ENCODE peak calls at places on chromosome 9, in nine cellular contexts. One of them, this sample, is unnamed.

GRCh38 chr9:114805670-114806551 is at the start of gene TNFSF15:
- DNase-seq in OCI-LY7: peak; percentile 50
- DNase-seq in cardiac muscle cell: no peak
- DNase-seq in stomach: peak; percentile 71
- DNase-seq in H9: peak; percentile 74
- DNase-seq in mucosa of descending colon: peak; percentile 72
- DNase-seq in testis: no peak
- DNase-seq in thoracic aorta: no peak
- DNase-seq in dorsolateral prefrontal cortex: no peak
- DNase-seq in this sample: no peak

GRCh38 chr9:8183618-8184017 is 384.0 kb upstream of the DMAC1 start:
- DNase-seq in OCI-LY7: no peak
- DNase-seq in cardiac muscle cell: no peak
- DNase-seq in stomach: no peak
- DNase-seq in H9: no peak
- DNase-seq in mucosa of descending colon: no peak
- DNase-seq in testis: no peak
- DNase-seq in thoracic aorta: no peak
- DNase-seq in dorsolateral prefrontal cortex: no peak
- DNase-seq in this sample: no peak

GRCh38 chr9:118563677-118564076 is 805.6 kb downstream of the BRINP1 start:
- DNase-seq in OCI-LY7: no peak
- DNase-seq in cardiac muscle cell: no peak
- DNase-seq in stomach: no peak
- DNase-seq in H9: no peak
- DNase-seq in mucosa of descending colon: no peak
- DNase-seq in testis: no peak
- DNase-seq in thoracic aorta: no peak
- DNase-seq in dorsolateral prefrontal cortex: no peak
- DNase-seq in this sample: no peak

GRCh38 chr9:73701415-73702057 is 549.9 kb downstream of the ANXA1 start:
- DNase-seq in OCI-LY7: no peak
- DNase-seq in cardiac muscle cell: no peak
- DNase-seq in stomach: no peak
- DNase-seq in H9: no peak
- DNase-seq in mucosa of descending colon: no peak
- DNase-seq in testis: no peak
- DNase-seq in thoracic aorta: no peak
- DNase-seq in dorsolateral prefrontal cortex: no peak
- DNase-seq in this sample: no peak

GRCh38 chr9:28999057-28999456 is 1425.8 kb upstream of the C9orf72 start:
- DNase-seq in OCI-LY7: no peak
- DNase-seq in cardiac muscle cell: no peak
- DNase-seq in stomach: no peak
- DNase-seq in H9: no peak
- DNase-seq in mucosa of descending colon: no peak
- DNase-seq in testis: no peak
- DNase-seq in thoracic aorta: no peak
- DNase-seq in dorsolateral prefrontal cortex: no peak
- DNase-seq in this sample: no peak

GRCh38 chr9:138051586-138052321 is 174.2 kb downstream of the CACNA1B start:
- DNase-seq in OCI-LY7: no peak
- DNase-seq in cardiac muscle cell: no peak
- DNase-seq in stomach: peak; percentile 5
- DNase-seq in H9: no peak
- DNase-seq in mucosa of descending colon: no peak
- DNase-seq in testis: peak; percentile 4
- DNase-seq in thoracic aorta: no peak
- DNase-seq in dorsolateral prefrontal cortex: peak; percentile 27
- DNase-seq in this sample: no peak

GRCh38 chr9:74173284-74173683 is 323.9 kb upstream of the RORB start:
- DNase-seq in OCI-LY7: no peak
- DNase-seq in cardiac muscle cell: no peak
- DNase-seq in stomach: no peak
- DNase-seq in H9: no peak
- DNase-seq in mucosa of descending colon: no peak
- DNase-seq in testis: no peak
- DNase-seq in thoracic aorta: no peak
- DNase-seq in dorsolateral prefrontal cortex: no peak
- DNase-seq in this sample: no peak

GRCh38 chr9:130336027-130336595 is 70.6 kb downstream of the HMCN2 start:
- DNase-seq in OCI-LY7: no peak
- DNase-seq in cardiac muscle cell: no peak
- DNase-seq in stomach: no peak
- DNase-seq in H9: no peak
- DNase-seq in mucosa of descending colon: no peak
- DNase-seq in testis: no peak
- DNase-seq in thoracic aorta: no peak
- DNase-seq in dorsolateral prefrontal cortex: no peak
- DNase-seq in this sample: no peak

GRCh38 chr9:129125478-129125877 is 14.3 kb downstream of the PTPA start:
- DNase-seq in OCI-LY7: no peak
- DNase-seq in cardiac muscle cell: peak; percentile 92
- DNase-seq in stomach: no peak
- DNase-seq in H9: no peak
- DNase-seq in mucosa of descending colon: no peak
- DNase-seq in testis: no peak
- DNase-seq in thoracic aorta: no peak
- DNase-seq in dorsolateral prefrontal cortex: no peak
- DNase-seq in this sample: no peak

DNA sequence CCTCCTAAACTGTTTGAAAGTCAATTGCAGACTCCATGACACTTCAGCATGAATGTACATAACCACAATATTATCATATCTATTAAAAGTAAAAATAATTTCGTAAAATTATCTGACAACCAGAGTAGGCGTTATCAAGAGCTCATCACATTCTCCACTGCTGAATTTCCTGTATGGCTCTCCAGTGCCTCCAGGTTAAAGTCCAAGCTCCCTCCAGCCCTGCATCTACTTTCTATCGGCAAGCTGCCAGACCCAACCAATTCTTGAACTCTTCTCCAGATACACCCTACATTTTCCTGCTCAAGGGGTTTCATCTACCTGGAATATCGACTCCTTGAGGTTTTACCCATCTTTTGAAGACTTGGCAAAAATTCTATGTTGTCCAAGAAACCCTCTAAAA is 74.5 kb upstream of the TBC1D2 start:
- DNase-seq in OCI-LY7: no peak
- DNase-seq in cardiac muscle cell: no peak
- DNase-seq in stomach: no peak
- DNase-seq in H9: no peak
- DNase-seq in mucosa of descending colon: no peak
- DNase-seq in testis: no peak
- DNase-seq in thoracic aorta: no peak
- DNase-seq in dorsolateral prefrontal cortex: no peak
- DNase-seq in this sample: no peak
- TF ChIP-seq CTCF in OCI-LY7: no peak
- TF ChIP-seq CTCF in cardiac muscle cell: no peak
- TF ChIP-seq CTCF in stomach: no peak
- TF ChIP-seq CTCF in H9: no peak
- TF ChIP-seq CTCF in mucosa of descending colon: no peak
- TF ChIP-seq CTCF in testis: no peak
- TF ChIP-seq CTCF in thoracic aorta: no peak
- TF ChIP-seq CTCF in dorsolateral prefrontal cortex: no peak
- TF ChIP-seq CTCF in this sample: no peak

GRCh38 chr9:89225587-89225986 is 47.0 kb upstream of the SHC3 start:
- DNase-seq in OCI-LY7: no peak
- DNase-seq in cardiac muscle cell: peak; percentile 53
- DNase-seq in stomach: no peak
- DNase-seq in H9: no peak
- DNase-seq in mucosa of descending colon: no peak
- DNase-seq in testis: no peak
- DNase-seq in thoracic aorta: no peak
- DNase-seq in dorsolateral prefrontal cortex: no peak
- DNase-seq in this sample: no peak
- TF ChIP-seq CTCF in OCI-LY7: no peak
- TF ChIP-seq CTCF in cardiac muscle cell: peak; percentile 26
- TF ChIP-seq CTCF in stomach: no peak
- TF ChIP-seq CTCF in H9: no peak
- TF ChIP-seq CTCF in mucosa of descending colon: no peak
- TF ChIP-seq CTCF in testis: no peak
- TF ChIP-seq CTCF in thoracic aorta: no peak
- TF ChIP-seq CTCF in dorsolateral prefrontal cortex: no peak
- TF ChIP-seq CTCF in this sample: no peak

GRCh38 chr9:124054671-124055212 is 43.2 kb downstream of the LHX2 start:
- DNase-seq in OCI-LY7: no peak
- DNase-seq in cardiac muscle cell: peak; percentile 96
- DNase-seq in stomach: no peak
- DNase-seq in H9: no peak
- DNase-seq in mucosa of descending colon: no peak
- DNase-seq in testis: no peak
- DNase-seq in thoracic aorta: no peak
- DNase-seq in dorsolateral prefrontal cortex: no peak
- DNase-seq in this sample: no peak
- TF ChIP-seq CTCF in OCI-LY7: no peak
- TF ChIP-seq CTCF in cardiac muscle cell: peak; percentile 30
- TF ChIP-seq CTCF in stomach: no peak
- TF ChIP-seq CTCF in H9: no peak
- TF ChIP-seq CTCF in mucosa of descending colon: no peak
- TF ChIP-seq CTCF in testis: no peak
- TF ChIP-seq CTCF in thoracic aorta: no peak
- TF ChIP-seq CTCF in dorsolateral prefrontal cortex: no peak
- TF ChIP-seq CTCF in this sample: no peak

GRCh38 chr9:136784249-136784996 is 6.7 kb upstream of the TMEM141 start:
- DNase-seq in OCI-LY7: peak; percentile 59
- DNase-seq in cardiac muscle cell: peak; percentile 46
- DNase-seq in stomach: no peak
- DNase-seq in H9: no peak
- DNase-seq in mucosa of descending colon: peak; percentile 17
- DNase-seq in testis: no peak
- DNase-seq in thoracic aorta: no peak
- DNase-seq in dorsolateral prefrontal cortex: no peak
- DNase-seq in this sample: peak; percentile 50
- TF ChIP-seq CTCF in OCI-LY7: peak; percentile 75
- TF ChIP-seq CTCF in cardiac muscle cell: peak; percentile 19
- TF ChIP-seq CTCF in stomach: peak; percentile 40
- TF ChIP-seq CTCF in H9: peak; percentile 63
- TF ChIP-seq CTCF in mucosa of descending colon: peak; percentile 28
- TF ChIP-seq CTCF in testis: peak; percentile 63
- TF ChIP-seq CTCF in thoracic aorta: peak; percentile 53
- TF ChIP-seq CTCF in dorsolateral prefrontal cortex: peak; percentile 70
- TF ChIP-seq CTCF in this sample: peak; percentile 54

DNA sequence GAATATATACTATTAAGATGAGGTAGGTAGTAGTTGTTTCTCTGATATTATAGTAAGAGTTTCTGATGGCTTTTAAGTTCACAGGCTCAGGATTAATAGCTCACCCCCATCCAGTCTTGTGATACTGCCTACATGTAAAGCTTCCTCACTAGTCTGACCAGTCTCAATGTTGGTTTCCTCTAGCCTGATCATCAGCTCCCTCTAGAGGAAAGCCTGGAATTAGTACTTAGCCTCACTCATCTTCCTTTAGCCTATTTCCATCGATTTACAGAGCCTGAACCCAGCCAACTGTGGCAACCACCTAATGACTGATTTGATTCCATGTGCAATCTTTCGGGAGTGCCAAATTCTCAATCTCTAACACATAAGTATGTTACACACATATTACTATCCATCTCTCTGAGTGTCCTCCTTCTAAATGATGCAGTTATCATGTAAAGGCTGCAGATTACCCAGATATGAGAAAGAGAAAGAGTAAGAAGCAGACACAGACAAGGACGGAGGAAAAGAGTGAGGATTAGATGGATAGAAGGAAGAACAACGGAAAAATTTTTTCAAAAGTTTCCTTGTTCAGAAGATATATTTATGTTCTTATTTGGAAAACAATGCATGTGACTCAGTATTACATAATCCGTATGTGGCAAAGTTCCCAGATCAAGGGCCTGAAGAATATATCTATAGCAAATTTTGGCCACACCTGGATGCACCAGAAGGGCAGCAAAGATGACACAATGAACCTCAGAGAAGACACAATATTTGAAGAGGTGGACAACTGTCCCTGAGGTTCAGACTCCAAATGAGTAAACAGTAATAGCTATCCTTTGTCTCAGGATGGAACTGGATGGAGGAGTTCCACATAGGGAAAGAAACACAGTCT is 333.7 kb downstream of the ELAVL2 start:
- DNase-seq in OCI-LY7: peak; percentile 37
- DNase-seq in cardiac muscle cell: peak; percentile 30
- DNase-seq in stomach: no peak
- DNase-seq in H9: peak; percentile 39
- DNase-seq in mucosa of descending colon: no peak
- DNase-seq in testis: no peak
- DNase-seq in thoracic aorta: no peak
- DNase-seq in dorsolateral prefrontal cortex: no peak
- DNase-seq in this sample: no peak
- TF ChIP-seq CTCF in OCI-LY7: peak; percentile 78
- TF ChIP-seq CTCF in cardiac muscle cell: peak; percentile 28
- TF ChIP-seq CTCF in stomach: no peak
- TF ChIP-seq CTCF in H9: peak; percentile 77
- TF ChIP-seq CTCF in mucosa of descending colon: no peak
- TF ChIP-seq CTCF in testis: no peak
- TF ChIP-seq CTCF in thoracic aorta: peak; percentile 24
- TF ChIP-seq CTCF in dorsolateral prefrontal cortex: peak; percentile 56
- TF ChIP-seq CTCF in this sample: peak; percentile 53

GRCh38 chr9:95025213-95026170 is 292.0 kb downstream of the FANCC start:
- DNase-seq in OCI-LY7: no peak
- DNase-seq in cardiac muscle cell: peak; percentile 97
- DNase-seq in stomach: peak; percentile 72
- DNase-seq in H9: no peak
- DNase-seq in mucosa of descending colon: peak; percentile 70
- DNase-seq in testis: peak; percentile 67
- DNase-seq in thoracic aorta: peak; percentile 46
- DNase-seq in dorsolateral prefrontal cortex: no peak
- DNase-seq in this sample: peak; percentile 84
- TF ChIP-seq CTCF in OCI-LY7: no peak
- TF ChIP-seq CTCF in cardiac muscle cell: peak; percentile 63
- TF ChIP-seq CTCF in stomach: peak; percentile 13
- TF ChIP-seq CTCF in H9: no peak
- TF ChIP-seq CTCF in mucosa of descending colon: no peak
- TF ChIP-seq CTCF in testis: no peak
- TF ChIP-seq CTCF in thoracic aorta: peak; percentile 45
- TF ChIP-seq CTCF in dorsolateral prefrontal cortex: no peak
- TF ChIP-seq CTCF in this sample: peak; percentile 54